ENCODE peak calls at places on chromosomes 12 and 14, in six cellular contexts. X is GM12878, K is HepG2, U is A549, C is endothelial cell of umbilical vein, O is K562. M is an unnamed sample.

GRCh38 chr12:123036471-123037285 is 56.2 kb downstream of the ARL6IP4 start:
- DNase-seq in O (peak), U (no peak), K (no peak), X (no peak), C (no peak), M (no peak)

GRCh38 chr14:105737504-105738246 is 211.3 kb downstream of the TMEM121 start:
- DNase-seq in U (no peak), X (no peak), O (no peak), K (no peak), C (no peak), M (no peak)

GRCh38 chr14:91727121-91727520 is 4.8 kb downstream of the CATSPERB start:
- DNase-seq in C (no peak), O (no peak), K (no peak), X (no peak), U (no peak), M (no peak)

GRCh38 chr12:54377797-54378515 is 6.6 kb downstream of the ZNF385A start:
- DNase-seq in U (no peak), O (no peak), K (no peak), C (no peak), X (no peak), M (no peak)

GRCh38 chr12:121812320-121812871 is 8.6 kb downstream of the SETD1B start:
- DNase-seq in C (peak), K (no peak), U (peak), X (no peak), O (peak), M (no peak)

GRCh38 chr12:1928439-1929121 is 10.1 kb upstream of the CACNA2D4 start:
- DNase-seq in X (no peak), C (no peak), U (no peak), K (no peak), O (no peak), M (no peak)

GRCh38 chr12:53191096-53191884 is 10.6 kb upstream of the CSAD start:
- DNase-seq in X (no peak), U (no peak), C (no peak), O (no peak), K (no peak), M (no peak)

GRCh38 chr14:31895206-31895605 is 181.9 kb upstream of the ARHGAP5 start:
- DNase-seq in U (no peak), X (no peak), K (peak), O (no peak), C (no peak), M (no peak)

GRCh38 chr12:24500466-24501232 is 448.3 kb downstream of the BCAT1 start:
- DNase-seq in C (no peak), O (no peak), X (no peak), U (no peak), K (no peak), M (no peak)

GRCh38 chr12:16349132-16349463 is 1.7 kb downstream of the MGST1 start:
- DNase-seq in K (peak), C (peak), X (no peak), O (peak), U (peak), M (peak)

GRCh38 chr14:92503756-92504491 is 9.7 kb upstream of the RIN3 start:
- DNase-seq in U (peak), O (no peak), X (no peak), C (peak), K (peak), M (no peak)

GRCh38 chr12:62123721-62124203 is 136.4 kb upstream of the USP15 start:
- DNase-seq in U (peak), K (peak), C (peak), O (peak), X (no peak), M (peak)

GRCh38 chr12:116535241-116535640 is 23.9 kb upstream of the MAP1LC3B2 start:
- DNase-seq in K (no peak), O (no peak), U (no peak), X (no peak), C (no peak), M (no peak)

GRCh38 chr12:106118-106561 is 39.6 kb downstream of the IQSEC3 start:
- DNase-seq in U (peak), X (peak), K (peak), C (no peak), O (peak), M (no peak)

GRCh38 chr14:56172074-56172473 is 53.9 kb downstream of the PELI2 start:
- DNase-seq in C (no peak), U (no peak), K (no peak), O (no peak), X (no peak), M (no peak)

GRCh38 chr12:120584343-120585149 is 3.3 kb upstream of the POP5 start:
- DNase-seq in O (peak), U (peak), X (no peak), K (no peak), C (peak), M (peak)

GRCh38 chr12:13857750-13858149 is 123.7 kb downstream of the GRIN2B start:
- DNase-seq in X (no peak), K (no peak), C (no peak), O (no peak), U (no peak), M (no peak)

GRCh38 chr12:113535100-113535499 is 63.4 kb upstream of the LHX5 start:
- DNase-seq in K (no peak), C (no peak), U (no peak), O (no peak), X (no peak), M (no peak)

GRCh38 chr12:57485695-57486094 is 2.2 kb upstream of the MARS1 start:
- DNase-seq in U (no peak), X (no peak), O (no peak), K (no peak), C (no peak), M (no peak)

GRCh38 chr14:68254669-68255527 is 435.3 kb downstream of the RAD51B start:
- DNase-seq in O (no peak), X (no peak), U (no peak), C (no peak), K (peak), M (no peak)

GRCh38 chr12:103482365-103482764 is 13.4 kb downstream of the C12orf42 start:
- DNase-seq in U (no peak), C (no peak), O (no peak), X (no peak), K (no peak), M (no peak)

GRCh38 chr12:128178971-128179370 is 88.0 kb upstream of the TMEM132C start:
- DNase-seq in X (no peak), U (no peak), O (no peak), C (no peak), K (no peak), M (no peak)

GRCh38 chr14:59213368-59214315 is 25.2 kb downstream of the DAAM1 start:
- DNase-seq in X (no peak), U (no peak), K (peak), O (no peak), C (no peak), M (no peak)

GRCh38 chr12:25051583-25052190 is 102.8 kb upstream of the BCAT1 start:
- DNase-seq in U (no peak), O (no peak), X (peak), C (no peak), K (no peak), M (peak)

GRCh38 chr12:93061414-93062099 is 132.5 kb upstream of the EEA1 start:
- DNase-seq in X (no peak), O (no peak), C (peak), U (no peak), K (no peak), M (no peak)

GRCh38 chr14:39368261-39368959 is 63.8 kb downstream of the FBXO33 start:
- DNase-seq in K (peak), C (peak), X (no peak), O (peak), U (peak), M (peak)

GRCh38 chr12:91704446-91704845 is 441.2 kb downstream of the BTG1 start:
- DNase-seq in X (no peak), O (no peak), K (no peak), U (no peak), C (peak), M (no peak)

GRCh38 chr12:109383240-109383639 is 35.5 kb downstream of the MYO1H start:
- DNase-seq in C (no peak), K (no peak), O (no peak), U (no peak), X (no peak), M (no peak)

GRCh38 chr12:120225200-120225558 is 24.3 kb upstream of the RPLP0 start:
- DNase-seq in K (no peak), X (no peak), C (no peak), U (no peak), O (no peak), M (no peak)

GRCh38 chr14:64095620-64096019 is 198.6 kb downstream of the ESR2 start:
- DNase-seq in K (no peak), X (no peak), O (no peak), U (no peak), C (no peak), M (no peak)

GRCh38 chr14:23294734-23295561 is 7.7 kb downstream of the PPP1R3E start:
- DNase-seq in X (no peak), U (no peak), O (peak), K (peak), C (peak), M (peak)

GRCh38 chr12:30975581-30975980 is 49.0 kb downstream of the TSPAN11 start:
- DNase-seq in X (no peak), U (no peak), O (no peak), K (no peak), C (no peak), M (no peak)

GRCh38 chr14:22976620-22977433 is 5.5 kb downstream of the AJUBA start:
- DNase-seq in X (no peak), K (peak), O (peak), C (peak), U (peak), M (no peak)

GRCh38 chr12:54337280-54337842 is 12.4 kb downstream of the COPZ1 start:
- DNase-seq in C (no peak), K (peak), U (no peak), X (no peak), O (peak), M (no peak)

GRCh38 chr12:115232455-115233156 is 548.6 kb upstream of the TBX3 start:
- DNase-seq in U (no peak), C (no peak), X (no peak), K (no peak), O (no peak), M (no peak)

GRCh38 chr14:42277840-42278239 is 671.2 kb downstream of the LRFN5 start:
- DNase-seq in K (no peak), O (no peak), X (no peak), U (no peak), C (no peak), M (no peak)

GRCh38 chr12:63382930-63383329 is 231.9 kb upstream of the AVPR1A start:
- DNase-seq in C (no peak), U (no peak), K (no peak), X (no peak), O (no peak), M (no peak)

GRCh38 chr14:71931492-71932228 is 569 bp upstream of the RGS6 start:
- DNase-seq in O (no peak), X (no peak), K (no peak), C (no peak), U (no peak), M (no peak)
- H3K4me3 ChIP-seq in O (no peak), X (peak), K (peak), C (no peak), U (peak), M (no peak)

DNA sequence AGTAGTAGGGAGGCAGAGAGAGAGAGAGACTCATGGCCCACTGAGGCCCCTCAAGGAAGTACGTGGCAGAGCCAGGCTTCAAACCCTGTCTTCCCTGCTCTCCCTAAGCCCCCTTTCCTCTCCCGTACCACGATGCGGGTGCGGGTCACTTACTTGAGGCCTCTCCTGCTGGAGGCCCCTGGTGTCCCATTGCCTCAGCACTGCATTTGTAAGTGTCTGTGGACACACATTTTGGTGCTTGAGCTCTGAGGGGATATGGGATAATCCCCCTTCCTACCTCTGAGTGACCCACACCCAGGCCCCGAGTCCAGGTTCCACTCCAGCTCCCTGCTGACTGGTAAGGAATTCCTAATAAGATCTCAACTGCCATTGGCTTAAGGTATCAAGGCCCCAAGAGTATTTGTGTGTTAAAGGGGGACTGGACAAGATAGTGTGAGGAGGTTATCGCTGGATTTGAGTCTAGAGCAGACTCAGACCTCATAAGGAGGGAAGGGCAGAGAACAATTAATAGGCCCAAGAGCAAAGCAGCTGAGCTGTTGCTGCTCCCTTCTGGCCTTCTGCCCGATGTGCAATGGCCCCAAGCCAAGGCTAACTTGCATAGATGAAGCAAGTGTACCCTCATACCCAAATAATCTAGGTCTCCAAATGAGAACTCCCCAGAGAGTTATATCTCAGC is 71.9 kb downstream of the CRACR2A start:
- DNase-seq in X (no peak), U (no peak), C (peak), K (no peak), O (no peak), M (no peak)
- TF ChIP-seq CTCF in X (no peak), U (no peak), C (peak), K (peak), O (no peak), M (no peak)

DNA sequence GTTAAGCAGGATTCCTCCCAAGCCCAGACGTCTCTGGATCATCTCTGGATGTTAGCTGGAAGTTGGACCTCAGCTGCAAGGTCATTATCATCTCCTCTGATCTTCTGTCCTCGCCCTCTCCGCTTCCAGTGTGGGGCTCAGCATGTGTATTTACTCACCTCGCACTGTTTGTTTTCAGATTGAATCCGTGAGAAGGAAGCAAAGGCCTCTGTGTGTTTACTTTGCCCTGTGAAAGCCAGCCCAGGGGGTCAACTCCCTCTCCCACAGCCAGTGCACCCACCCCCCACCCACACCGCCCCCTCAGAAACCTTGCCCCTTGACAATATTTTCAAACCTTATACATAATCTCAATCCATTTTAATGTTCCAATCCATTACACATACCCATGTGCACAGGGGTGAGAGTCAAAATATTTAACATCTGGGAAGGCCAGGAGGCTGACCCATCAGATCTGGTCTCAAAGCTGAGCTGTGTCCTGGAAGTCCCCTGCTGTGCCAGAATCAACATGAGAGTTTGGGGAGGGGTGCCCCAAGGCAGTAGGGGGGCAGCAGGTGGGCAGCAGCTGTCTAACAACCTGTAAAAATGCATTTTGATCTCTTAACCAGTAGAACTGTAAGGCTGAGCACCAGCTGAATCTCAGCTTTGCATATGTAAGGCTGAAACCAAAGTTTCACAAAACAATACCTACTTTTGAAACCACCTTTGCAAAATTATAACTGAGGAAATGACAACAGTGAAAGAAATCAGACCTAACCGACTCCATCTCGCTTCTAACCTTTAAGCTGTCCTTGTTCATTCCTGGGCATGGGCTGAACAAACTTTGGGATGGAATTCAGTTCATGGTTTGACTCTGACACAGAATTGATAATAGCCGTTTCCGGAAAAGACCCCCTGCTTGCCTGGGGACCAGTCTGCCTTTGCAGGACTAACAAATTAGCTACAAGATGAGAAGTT is 158.0 kb downstream of the ZNF664 start:
- DNase-seq in X (peak), K (peak), C (no peak), U (peak), O (no peak), M (no peak)
- TF ChIP-seq MYC in X (no peak), K (peak), C (no peak), U (no peak), O (no peak), M (no peak)

DNA sequence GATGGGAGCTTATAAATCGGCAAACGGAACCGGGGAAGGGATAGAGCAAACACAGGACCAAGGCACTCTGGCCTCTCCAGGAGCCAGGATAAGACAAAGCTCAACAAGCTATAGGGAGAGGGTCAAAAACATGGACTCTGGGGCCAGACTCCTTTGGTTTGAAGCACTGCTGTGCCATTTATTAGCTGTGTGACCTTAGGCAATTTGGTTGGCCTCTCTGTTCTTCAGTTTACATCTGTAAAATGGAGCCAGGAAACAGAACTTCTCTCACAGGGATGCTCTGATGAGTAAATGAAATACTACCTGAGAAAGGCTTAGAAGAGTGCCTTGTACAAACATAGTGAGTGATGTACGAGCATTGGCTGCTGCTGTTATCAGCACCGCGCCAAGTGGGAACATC is 213.3 kb upstream of the PWP1 start:
- DNase-seq in K (no peak), U (no peak), X (no peak), C (no peak), O (no peak), M (no peak)
- H3K4me3 ChIP-seq in K (no peak), U (no peak), X (no peak), C (no peak), O (no peak), M (no peak)

GRCh38 chr12:69630191-69630590 is 19.5 kb upstream of the LRRC10 start:
- DNase-seq in C (no peak), O (peak), U (peak), X (no peak), K (peak), M (peak)

GRCh38 chr12:69633061-69633460 is 22.4 kb upstream of the LRRC10 start:
- DNase-seq in O (peak), C (no peak), U (no peak), X (no peak), K (no peak), M (peak)
- TF ChIP-seq CTCF in O (peak), C (no peak), U (peak), X (no peak), K (peak), M (peak)

GRCh38 chr12:90280564-90281058 is 572.0 kb upstream of the ATP2B1 start:
- DNase-seq in K (no peak), X (peak), O (no peak), C (peak), U (no peak), M (no peak)
- TF ChIP-seq MYC in K (no peak), X (no peak), O (no peak), C (no peak), U (no peak), M (no peak)